ENCODE peak calls at places on chromosomes 16 and 17, in nine cellular contexts. U is IMR-90, Y is ascending aorta, T is omental fat pad, F is dorsolateral prefrontal cortex, J is upper lobe of right lung, Q is RWPE1, W is heart left ventricle, I is thoracic aorta. A is an unnamed sample.

GRCh38 chr16:19114359-19115147 is 789 bp downstream of the ITPRIPL2 start:
- DNase-seq in U (peak), Y (peak), T (peak), F (no peak), J (peak), Q (peak), W (peak), I (no peak), A (peak)

GRCh38 chr17:9643611-9644010 is 1.7 kb upstream of the USP43 start:
- DNase-seq in U (no peak), Y (no peak), T (no peak), F (no peak), J (no peak), Q (no peak), W (no peak), I (no peak), A (no peak)

GRCh38 chr17:70050931-70051330 is 24.1 kb upstream of the KCNJ16 start:
- DNase-seq in U (no peak), Y (no peak), T (no peak), F (no peak), J (no peak), Q (no peak), W (no peak), I (no peak), A (no peak)

GRCh38 chr17:61631800-61632199 is 40.8 kb upstream of the NACA2 start:
- DNase-seq in U (no peak), Y (no peak), T (no peak), F (no peak), J (no peak), Q (no peak), W (no peak), I (no peak), A (no peak)

GRCh38 chr16:10871157-10871991 is 5.6 kb upstream of the CIITA start:
- DNase-seq in U (peak), Y (peak), T (no peak), F (no peak), J (peak), Q (peak), W (peak), I (no peak), A (no peak)

GRCh38 chr17:80889231-80889896 is 102.3 kb upstream of the CHMP6 start:
- DNase-seq in U (no peak), Y (no peak), T (no peak), F (no peak), J (no peak), Q (no peak), W (no peak), I (no peak), A (peak)

GRCh38 chr16:27293343-27293742 is 20.4 kb upstream of the IL4R start:
- DNase-seq in U (no peak), Y (no peak), T (no peak), F (no peak), J (no peak), Q (no peak), W (no peak), I (no peak), A (no peak)

GRCh38 chr17:4199818-4200402 is 56.9 kb downstream of the CYB5D2 start:
- DNase-seq in U (peak), Y (no peak), T (no peak), F (no peak), J (no peak), Q (peak), W (no peak), I (no peak), A (no peak)

GRCh38 chr16:49492090-49492801 is 118.6 kb downstream of the C16orf78 start:
- DNase-seq in U (no peak), Y (no peak), T (no peak), F (no peak), J (peak), Q (peak), W (peak), I (no peak), A (peak)

GRCh38 chr17:45896803-45897693 is 2.7 kb downstream of the MAPT start:
- DNase-seq in U (no peak), Y (no peak), T (no peak), F (peak), J (no peak), Q (no peak), W (no peak), I (no peak), A (no peak)

GRCh38 chr17:45894022-45894784 is at the start of gene MAPT:
- DNase-seq in U (peak), Y (peak), T (peak), F (peak), J (peak), Q (peak), W (peak), I (peak), A (peak)

GRCh38 chr17:45895969-45896793 is 1.8 kb downstream of the MAPT start:
- DNase-seq in U (no peak), Y (no peak), T (no peak), F (peak), J (no peak), Q (no peak), W (no peak), I (no peak), A (no peak)

GRCh38 chr17:45893725-45894021 is 681 bp upstream of the MAPT start:
- DNase-seq in U (no peak), Y (no peak), T (no peak), F (no peak), J (no peak), Q (no peak), W (no peak), I (no peak), A (no peak)

GRCh38 chr17:45895304-45895968 is 1.1 kb downstream of the MAPT start:
- DNase-seq in U (no peak), Y (no peak), T (no peak), F (peak), J (no peak), Q (no peak), W (peak), I (no peak), A (no peak)
- TF ChIP-seq CTCF in U (no peak), Y (no peak), T (no peak), F (peak), J (no peak), Q (no peak), W (peak), I (no peak), A (peak)

DNA sequence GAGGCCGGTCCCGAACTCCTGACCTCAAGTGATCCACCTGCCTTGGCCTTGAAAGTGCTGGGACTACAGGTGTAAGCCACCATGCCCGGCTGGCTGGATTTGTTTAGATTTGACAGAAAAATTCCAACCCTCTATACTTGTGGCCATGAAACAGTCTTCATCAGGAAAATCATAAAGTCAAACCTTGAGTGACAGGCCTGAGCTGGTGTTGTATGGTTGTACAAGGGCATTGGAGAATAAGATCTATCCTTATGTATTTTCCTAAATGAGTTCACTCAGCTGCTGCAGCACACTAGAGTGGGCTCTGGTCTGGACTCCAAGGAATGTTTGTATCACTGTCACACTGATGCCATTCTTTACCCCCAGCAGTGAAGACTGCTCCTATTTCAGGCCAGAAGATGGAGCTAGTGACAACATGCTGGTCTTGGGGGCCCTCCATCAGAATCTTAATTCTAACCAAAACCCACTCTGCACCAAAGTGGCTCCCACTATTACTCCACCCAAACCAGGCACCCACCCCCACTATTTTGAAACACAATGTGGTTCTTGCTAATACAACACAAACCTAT is 27.4 kb downstream of the SNX11 start:
- DNase-seq in U (no peak), Y (no peak), T (no peak), F (no peak), J (no peak), Q (no peak), W (no peak), I (no peak), A (no peak)
- TF ChIP-seq CTCF in U (peak), Y (no peak), T (no peak), F (no peak), J (no peak), Q (no peak), W (no peak), I (no peak), A (peak)

DNA sequence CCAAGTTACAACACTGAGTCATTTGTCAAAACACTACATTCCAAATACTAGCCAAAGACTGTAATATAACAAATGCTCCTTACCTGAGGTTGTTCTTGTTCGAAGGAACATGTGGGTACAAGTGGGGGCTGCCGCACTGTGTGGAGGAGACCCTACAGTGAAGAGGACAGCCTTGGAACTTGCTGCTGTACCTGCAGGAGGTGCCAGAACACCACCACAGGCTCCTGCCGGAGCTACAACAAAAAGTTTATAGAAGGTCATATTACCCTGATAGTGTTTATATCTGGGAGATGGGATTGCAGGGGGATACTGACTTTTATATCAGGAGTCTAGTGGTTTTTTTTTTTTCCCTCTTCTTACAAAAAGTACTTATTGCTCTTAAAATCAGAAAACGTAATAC is 37.8 kb upstream of the ALDH3A1 start:
- DNase-seq in U (peak), Y (no peak), T (no peak), F (no peak), J (no peak), Q (no peak), W (no peak), I (no peak), A (no peak)
- TF ChIP-seq CTCF in U (peak), Y (no peak), T (no peak), F (no peak), J (no peak), Q (no peak), W (no peak), I (no peak), A (peak)

GRCh38 chr16:67399218-67399733 is 6.0 kb upstream of the TPPP3 start:
- DNase-seq in U (no peak), Y (no peak), T (no peak), F (no peak), J (peak), Q (no peak), W (no peak), I (no peak), A (no peak)
- TF ChIP-seq CTCF in U (peak), Y (peak), T (no peak), F (peak), J (peak), Q (peak), W (peak), I (peak), A (peak)

DNA sequence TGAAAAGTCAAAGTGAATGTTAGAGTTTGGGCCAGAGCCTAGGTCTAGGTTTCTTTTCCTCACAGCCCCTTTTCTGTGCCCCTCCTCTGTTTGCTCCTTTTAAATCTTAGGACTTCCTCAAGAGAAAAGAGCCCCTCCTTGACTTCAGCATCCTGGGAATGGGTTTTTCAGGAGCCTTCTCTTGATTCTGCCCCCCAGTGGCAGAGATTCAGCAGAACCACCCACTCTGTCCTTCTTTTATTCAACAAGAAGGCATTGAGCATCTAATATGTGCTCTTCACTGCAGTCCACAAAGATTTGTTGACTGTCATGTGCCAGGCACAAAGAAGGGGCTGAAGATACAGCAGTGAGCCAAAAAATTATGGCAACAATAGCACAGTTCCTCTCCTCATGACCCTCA is 270.8 kb upstream of the CDH5 start:
- DNase-seq in U (no peak), Y (no peak), T (no peak), F (no peak), J (no peak), Q (no peak), W (no peak), I (no peak), A (no peak)
- TF ChIP-seq CTCF in U (peak), Y (no peak), T (no peak), F (no peak), J (no peak), Q (no peak), W (no peak), I (no peak), A (peak)

GRCh38 chr16:24935336-24935735 is 79.8 kb downstream of the ARHGAP17 start:
- DNase-seq in U (no peak), Y (no peak), T (no peak), F (no peak), J (no peak), Q (no peak), W (no peak), I (no peak), A (no peak)

GRCh38 chr16:24929409-24929808 is 83.6 kb downstream of the SLC5A11 start:
- DNase-seq in U (no peak), Y (no peak), T (no peak), F (no peak), J (no peak), Q (no peak), W (no peak), I (no peak), A (no peak)

GRCh38 chr16:24936151-24936550 is 79.0 kb downstream of the ARHGAP17 start:
- DNase-seq in U (peak), Y (no peak), T (no peak), F (no peak), J (no peak), Q (no peak), W (no peak), I (no peak), A (no peak)

GRCh38 chr16:24930440-24930839 is 84.7 kb downstream of the SLC5A11 start:
- DNase-seq in U (no peak), Y (no peak), T (no peak), F (no peak), J (no peak), Q (no peak), W (no peak), I (no peak), A (no peak)

GRCh38 chr16:24931091-24931490 is 84.1 kb downstream of the ARHGAP17 start:
- DNase-seq in U (no peak), Y (no peak), T (no peak), F (no peak), J (no peak), Q (no peak), W (no peak), I (no peak), A (no peak)
- TF ChIP-seq CTCF in U (no peak), Y (no peak), T (no peak), F (no peak), J (no peak), Q (no peak), W (no peak), I (no peak), A (no peak)

GRCh38 chr16:21599158-21599993 is at the start of gene METTL9:
- DNase-seq in U (peak), Y (peak), T (peak), F (peak), J (peak), Q (peak), W (peak), I (peak), A (peak)
- TF ChIP-seq CTCF in U (no peak), Y (peak), T (no peak), F (peak), J (peak), Q (no peak), W (no peak), I (no peak), A (peak)

GRCh38 chr16:87569601-87570559 is 32.4 kb upstream of the JPH3 start:
- DNase-seq in U (no peak), Y (no peak), T (no peak), F (no peak), J (no peak), Q (no peak), W (no peak), I (no peak), A (no peak)

GRCh38 chr16:87572959-87573358 is 29.3 kb upstream of the JPH3 start:
- DNase-seq in U (no peak), Y (no peak), T (no peak), F (no peak), J (no peak), Q (no peak), W (no peak), I (no peak), A (no peak)

GRCh38 chr16:87570564-87570937 is 31.8 kb upstream of the JPH3 start:
- DNase-seq in U (no peak), Y (no peak), T (no peak), F (no peak), J (no peak), Q (no peak), W (no peak), I (no peak), A (no peak)

GRCh38 chr16:87571868-87572244 is 30.5 kb upstream of the JPH3 start:
- DNase-seq in U (no peak), Y (peak), T (no peak), F (no peak), J (no peak), Q (no peak), W (no peak), I (peak), A (no peak)

DNA sequence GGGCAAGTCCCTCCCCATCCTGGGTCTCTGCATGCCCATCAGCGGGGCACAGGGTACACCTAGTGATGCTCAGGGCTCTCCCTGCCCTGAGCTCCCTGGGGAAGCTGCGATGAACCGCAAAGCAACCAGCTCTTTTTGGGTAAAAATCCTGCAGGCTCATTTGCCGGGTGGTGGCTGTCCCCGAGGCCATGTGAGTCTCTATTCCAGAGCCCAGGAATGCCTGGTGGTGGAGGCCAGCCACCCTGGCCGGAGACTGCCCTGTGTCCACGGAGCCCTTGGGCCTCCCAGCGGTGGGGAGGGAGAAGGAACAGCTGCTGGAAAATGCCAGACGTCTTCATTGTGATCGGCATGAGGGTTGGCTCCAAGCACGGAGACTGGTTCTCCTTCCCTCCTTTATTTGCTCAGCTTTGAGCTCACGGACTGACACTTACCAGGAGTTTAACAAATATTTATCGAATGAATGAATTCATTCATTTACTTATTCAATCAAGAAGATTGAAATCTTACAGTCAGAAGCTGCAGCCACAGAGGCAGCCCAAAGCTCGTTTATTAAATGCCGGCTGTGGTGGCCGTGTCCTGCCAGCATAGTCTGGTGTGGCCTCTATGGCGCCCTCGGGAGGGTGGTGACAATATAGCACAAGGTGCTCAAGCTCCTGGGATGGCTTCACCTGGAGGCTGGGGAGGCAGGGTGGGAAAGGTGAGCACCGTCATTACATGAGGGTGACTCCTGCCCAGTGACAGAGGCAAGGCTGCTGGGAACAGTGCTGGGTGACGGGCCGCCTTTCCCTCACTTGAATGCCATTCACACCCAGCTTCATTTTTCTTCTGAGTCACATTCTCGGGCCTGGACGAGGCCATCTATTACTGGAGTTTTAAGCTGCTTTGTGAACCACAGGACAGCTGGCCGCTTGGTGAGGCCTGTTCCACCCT is 31.1 kb upstream of the JPH3 start:
- DNase-seq in U (peak), Y (peak), T (no peak), F (no peak), J (peak), Q (no peak), W (no peak), I (peak), A (no peak)
- TF ChIP-seq CTCF in U (peak), Y (peak), T (no peak), F (peak), J (peak), Q (peak), W (peak), I (peak), A (peak)

DNA sequence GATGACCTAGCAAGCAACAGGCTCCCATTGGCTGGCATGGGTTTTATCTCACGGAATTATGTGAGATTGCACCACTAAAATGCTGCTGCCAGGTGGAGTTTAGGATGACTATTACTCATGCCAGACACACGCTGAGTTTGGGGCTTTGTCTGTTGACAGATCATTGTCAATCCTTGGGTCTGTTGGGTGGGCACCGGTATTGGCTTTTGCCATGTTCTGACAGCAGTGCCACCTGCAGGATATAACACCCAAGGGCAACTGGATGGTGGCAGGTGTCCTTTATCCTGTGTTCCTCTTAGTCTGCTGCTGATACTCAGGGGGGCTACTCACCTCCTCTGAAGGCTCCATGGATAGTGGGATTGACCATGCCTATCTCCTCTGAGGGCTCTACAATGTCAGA is 221.6 kb upstream of the DYNLRB2 start:
- DNase-seq in U (no peak), Y (no peak), T (no peak), F (no peak), J (no peak), Q (no peak), W (no peak), I (no peak), A (no peak)
- TF ChIP-seq CTCF in U (peak), Y (no peak), T (no peak), F (no peak), J (no peak), Q (no peak), W (no peak), I (no peak), A (no peak)

A was measured in chondrocyte.